ENCODE peak calls at places on chromosomes 2 and 18, in eight cellular contexts. J is coronary artery, A is HL-60, Y is dorsolateral prefrontal cortex, B is SK-N-SH, M is esophagus squamous epithelium, W is heart right ventricle, E is fibroblast of mammary gland. U is an unnamed sample.

GRCh38 chr2:39059366-39059952 is 61.4 kb downstream of the SOS1 start:
- DNase-seq in Y (no peak), B (peak; percentile 48), E (peak; percentile 65), W (no peak), A (peak; percentile 13), J (no peak), M (no peak), U (peak; percentile 61)

GRCh38 chr2:234708091-234708683 is 211.3 kb upstream of the ARL4C start:
- DNase-seq in E (no peak), Y (no peak), M (no peak), A (no peak), B (no peak), J (no peak), W (no peak), U (no peak)

GRCh38 chr2:150702791-150703190 is 215.3 kb upstream of the RND3 start:
- DNase-seq in W (no peak), B (no peak), J (no peak), E (no peak), M (no peak), Y (no peak), A (no peak), U (no peak)

GRCh38 chr2:15243762-15244161 is 317.4 kb downstream of the NBAS start:
- DNase-seq in Y (no peak), B (no peak), M (no peak), E (peak; percentile 53), A (no peak), J (no peak), W (no peak), U (peak; percentile 48)

GRCh38 chr2:32559136-32559535 is 68.7 kb upstream of the TTC27 start:
- DNase-seq in J (no peak), A (peak; percentile 47), Y (peak; percentile 47), E (peak; percentile 32), W (no peak), B (no peak), M (no peak), U (no peak)

GRCh38 chr2:2662847-2663356 is 331.8 kb upstream of the MYT1L start:
- DNase-seq in E (no peak), A (no peak), M (no peak), Y (no peak), B (no peak), W (no peak), J (no peak), U (no peak)

GRCh38 chr2:172922294-172922693 is 153.4 kb upstream of the MAP3K20 start:
- DNase-seq in W (no peak), Y (no peak), E (no peak), J (no peak), A (no peak), B (no peak), M (no peak), U (no peak)

GRCh38 chr2:29000481-29000880 is 19.4 kb downstream of the TOGARAM2 start:
- DNase-seq in A (peak; percentile 88), W (no peak), J (no peak), Y (no peak), E (no peak), B (no peak), M (no peak), U (no peak)

GRCh38 chr2:188787661-188788044 is 186.5 kb upstream of the COL3A1 start:
- DNase-seq in A (no peak), W (no peak), J (no peak), E (peak; percentile 93), Y (no peak), M (no peak), B (no peak), U (peak; percentile 64)

GRCh38 chr2:216572582-216573578 is 60.3 kb upstream of the IGFBP2 start:
- DNase-seq in A (no peak), W (peak; percentile 94), M (no peak), J (peak; percentile 95), B (no peak), E (peak; percentile 58), Y (no peak), U (peak; percentile 56)

GRCh38 chr18:80170395-80171094 is 61.5 kb downstream of the ADNP2 start:
- DNase-seq in B (no peak), M (no peak), Y (no peak), A (no peak), J (no peak), E (no peak), W (no peak), U (no peak)

GRCh38 chr2:188577231-188577630 is 285.6 kb downstream of the GULP1 start:
- DNase-seq in Y (no peak), M (no peak), J (no peak), W (no peak), A (no peak), B (no peak), E (no peak), U (no peak)

GRCh38 chr2:26696352-26696816 is 3.9 kb downstream of the KCNK3 start:
- DNase-seq in E (peak; percentile 91), J (no peak), W (no peak), Y (peak; percentile 44), M (no peak), B (no peak), A (no peak), U (peak; percentile 87)

GRCh38 chr2:219650426-219651248 is 23.2 kb downstream of the SLC4A3 start:
- DNase-seq in B (no peak), M (no peak), A (no peak), Y (no peak), W (no peak), E (no peak), J (peak; percentile 22), U (no peak)

GRCh38 chr2:23525137-23525765 is 140.3 kb downstream of the KLHL29 start:
- DNase-seq in B (no peak), Y (no peak), J (no peak), E (no peak), M (no peak), A (no peak), W (no peak), U (no peak)

GRCh38 chr2:38039111-38039510 is 36.8 kb downstream of the CYP1B1 start:
- DNase-seq in M (no peak), J (no peak), W (no peak), Y (no peak), A (no peak), E (peak; percentile 85), B (no peak), U (peak; percentile 49)

GRCh38 chr2:28366496-28367282 is 26.0 kb upstream of the FOSL2 start:
- DNase-seq in A (peak; percentile 77), Y (no peak), E (no peak), J (no peak), M (no peak), B (peak; percentile 76), W (peak; percentile 25), U (no peak)

DNA sequence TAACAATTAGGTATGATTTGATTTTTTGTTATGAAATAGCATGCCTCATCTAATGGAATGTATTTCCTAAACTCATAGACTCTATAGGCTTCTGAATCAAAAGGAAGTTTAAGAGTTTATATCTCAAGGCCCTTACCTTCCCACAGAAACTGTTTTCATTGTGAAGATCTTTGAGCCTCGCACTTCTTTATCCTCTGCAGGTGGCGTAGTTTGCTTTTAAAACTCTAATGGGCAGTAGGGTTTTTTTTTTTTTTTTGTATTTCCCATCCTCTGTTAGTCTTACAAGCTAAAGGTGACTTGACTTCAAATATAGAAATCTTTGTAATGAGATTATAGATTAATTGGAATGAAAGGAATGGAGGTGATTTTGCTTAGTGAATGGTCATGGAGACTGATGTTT is 28.3 kb downstream of the DYNC2LI1 start:
- DNase-seq in B (no peak), M (no peak), A (no peak), Y (no peak), E (no peak), W (no peak), J (no peak), U (no peak)
- TF ChIP-seq CTCF in B (no peak), M (no peak), A (no peak), Y (no peak), E (no peak), W (no peak), J (no peak), U (no peak)

DNA sequence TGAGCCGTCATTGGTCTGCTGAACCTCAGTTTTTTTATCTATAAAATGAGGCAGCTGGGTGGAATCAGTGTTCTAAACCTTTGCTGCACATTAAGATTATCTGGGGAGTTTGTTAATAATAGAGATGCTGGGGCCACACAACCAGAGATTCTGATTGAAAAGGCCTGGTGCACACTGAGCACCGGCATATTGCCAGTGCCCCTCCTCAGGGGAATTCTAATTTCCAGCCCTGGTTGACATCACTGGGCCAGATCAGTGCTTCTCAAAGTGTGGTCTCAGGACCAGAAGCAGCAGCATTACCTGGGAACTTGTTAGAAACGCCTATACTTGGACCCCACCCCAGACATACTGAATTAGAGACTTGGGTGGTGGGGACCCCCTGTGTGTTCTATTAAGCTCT is 112.5 kb downstream of the SETBP1 start:
- DNase-seq in Y (no peak), E (no peak), J (no peak), B (no peak), W (no peak), M (no peak), A (no peak), U (no peak)
- H3K4me3 ChIP-seq in Y (no peak overlapping the region), E (no peak overlapping the region), J (no peak overlapping the region), B (no peak overlapping the region), W (no peak overlapping the region), M (no peak overlapping the region), A (no peak overlapping the region), U (no peak overlapping the region)

GRCh38 chr2:3827673-3828575 is 124.5 kb downstream of the DCDC2C start:
- DNase-seq in A (no peak), Y (no peak), M (no peak), B (peak; percentile 56), J (no peak), W (peak; percentile 9), E (peak; percentile 35), U (peak; percentile 28)
- TF ChIP-seq CTCF in A (peak; percentile 42), Y (peak; percentile 59), M (no peak), B (peak; percentile 47), J (peak; percentile 17), W (no peak), E (peak; percentile 76), U (peak; percentile 71)

GRCh38 chr2:160445673-160446072 is 47.9 kb downstream of the RBMS1 start:
- DNase-seq in Y (no peak), W (no peak), E (no peak), J (no peak), M (no peak), B (peak; percentile 36), A (no peak), U (no peak)
- H3K4me3 ChIP-seq in Y (no peak overlapping the region), W (no peak overlapping the region), E (no peak overlapping the region), J (no peak overlapping the region), M (no peak overlapping the region), B (no peak overlapping the region), A (no peak overlapping the region), U (no peak overlapping the region)

U was measured in astrocyte of the spinal cord.